ENCODE peak calls at places on chromosomes 7 and 10, in four cellular contexts. H is body of pancreas, X is AG04450, L is fibroblast of pulmonary artery. P is an unnamed sample.

GRCh38 chr7:105639677-105640493 is 58.6 kb upstream of the EFCAB10 start:
- DNase-seq in H (no peak), X (no peak), L (no peak), P (no peak)

GRCh38 chr7:26155531-26156375 is 3.8 kb downstream of the NFE2L3 start:
- DNase-seq in H (no peak), X (no peak), L (peak; percentile 46), P (peak; percentile 54)

GRCh38 chr7:47988496-47989386 is 9.3 kb upstream of the HUS1 start:
- DNase-seq in H (no peak), X (no peak), L (peak; percentile 22), P (no peak)

GRCh38 chr7:111094387-111094786 is 3.5 kb downstream of the LRRN3 start:
- DNase-seq in H (no peak), X (no peak), L (no peak), P (no peak)

GRCh38 chr7:2956526-2957368 is 86.9 kb downstream of the CARD11 start:
- DNase-seq in H (no peak), X (peak; percentile 39), L (peak; percentile 72), P (peak; percentile 66)

GRCh38 chr7:137791947-137792346 is 54.8 kb downstream of the DGKI start:
- DNase-seq in H (no peak), X (no peak), L (no peak), P (no peak)

GRCh38 chr10:6130851-6131470 is 42.1 kb downstream of the RBM17 start:
- DNase-seq in H (no peak), X (no peak), L (no peak), P (peak; percentile 54)

GRCh38 chr7:7698930-7699329 is 19.5 kb downstream of the RPA3 start:
- DNase-seq in H (no peak), X (no peak), L (no peak), P (no peak)

GRCh38 chr10:74244807-74245206 is 93.8 kb downstream of the ADK start:
- DNase-seq in H (no peak), X (no peak), L (no peak), P (no peak)

GRCh38 chr10:117541405-117541908 is 1.1 kb upstream of the EMX2 start:
- DNase-seq in H (no peak), X (no peak), L (peak; percentile 70), P (peak; percentile 82)

GRCh38 chr10:84296071-84296981 is 32.1 kb upstream of the CCSER2 start:
- DNase-seq in H (no peak), X (peak; percentile 77), L (peak; percentile 79), P (peak; percentile 11)

GRCh38 chr7:107594961-107595737 is 15.1 kb downstream of the BCAP29 start:
- DNase-seq in H (no peak), X (peak; percentile 59), L (peak; percentile 98), P (peak; percentile 96)

GRCh38 chr10:52437205-52437646 is 123.1 kb downstream of the DKK1 start:
- DNase-seq in H (no peak), X (no peak), L (no peak), P (no peak)

GRCh38 chr10:132443605-132443997 is 46.6 kb downstream of the PWWP2B start:
- DNase-seq in H (peak; percentile 42), X (no peak), L (no peak), P (peak; percentile 40)

GRCh38 chr7:115208710-115209540 is 287.0 kb downstream of the MDFIC start:
- DNase-seq in H (no peak), X (no peak), L (no peak), P (no peak)

GRCh38 chr7:148884299-148885022 is 370 bp upstream of the EZH2 start:
- DNase-seq in H (peak; percentile 93), X (peak; percentile 69), L (peak; percentile 91), P (peak; percentile 84)

GRCh38 chr7:101754432-101755159 is 62.8 kb upstream of the CUX1 start:
- DNase-seq in H (peak; percentile 22), X (no peak), L (peak; percentile 70), P (peak; percentile 43)

GRCh38 chr7:131194070-131194865 is 133.4 kb upstream of the MKLN1 start:
- DNase-seq in H (no peak), X (no peak), L (peak; percentile 55), P (peak; percentile 43)

GRCh38 chr7:135509589-135509838 is 388 bp downstream of the CNOT4 start:
- DNase-seq in H (no peak), X (no peak), L (peak; percentile 61), P (peak; percentile 63)

GRCh38 chr10:88033380-88033779 is 170.0 kb downstream of the PTEN start:
- DNase-seq in H (no peak), X (no peak), L (no peak), P (no peak)

GRCh38 chr10:80459047-80459865 is 5.1 kb downstream of the TSPAN14 start:
- DNase-seq in H (peak; percentile 49), X (no peak), L (peak; percentile 46), P (peak; percentile 89)

GRCh38 chr10:646118-646524 is 43.3 kb downstream of the DIP2C start:
- DNase-seq in H (peak; percentile 6), X (no peak), L (no peak), P (no peak)

GRCh38 chr10:124172241-124172661 is 78.9 kb upstream of the CHST15 start:
- DNase-seq in H (no peak), X (no peak), L (no peak), P (no peak)

GRCh38 chr7:128108641-128109423 is 77.6 kb upstream of the LRRC4 start:
- DNase-seq in H (no peak), X (no peak), L (no peak), P (no peak)

GRCh38 chr7:142616842-142617241 is 132.4 kb upstream of the PRSS1 start:
- DNase-seq in H (no peak), X (no peak), L (no peak), P (no peak)

GRCh38 chr7:81457858-81458522 is 311.9 kb downstream of the HGF start:
- DNase-seq in H (no peak), X (no peak), L (peak; percentile 66), P (peak; percentile 55)

GRCh38 chr10:110408203-110408871 is 89.4 kb upstream of the DUSP5 start:
- DNase-seq in H (no peak), X (no peak), L (peak; percentile 51), P (peak; percentile 66)

GRCh38 chr7:85396676-85397075 is 209.8 kb upstream of the SEMA3D start:
- DNase-seq in H (no peak), X (no peak), L (no peak), P (no peak)
- H3K4me3 ChIP-seq in H (no peak overlapping the region), X (no peak overlapping the region), L (no peak overlapping the region), P (no peak overlapping the region)

GRCh38 chr10:29947701-29948060 is 111.7 kb downstream of the JCAD start:
- DNase-seq in H (no peak), X (no peak), L (no peak), P (peak; percentile 18)
- TF ChIP-seq CTCF in H (peak; percentile 8), X (no peak), L (peak; percentile 4), P (peak; percentile 5)

GRCh38 chr7:73739387-73739767 is 775 bp upstream of the ABHD11 start:
- DNase-seq in H (peak; percentile 46), X (no peak), L (no peak), P (no peak)

GRCh38 chr7:73738612-73739386 is at the start of gene ABHD11:
- DNase-seq in H (peak; percentile 99), X (peak; percentile 92), L (peak; percentile 97), P (peak; percentile 91)

GRCh38 chr7:73738220-73738611 is 386 bp downstream of the ABHD11 start:
- DNase-seq in H (peak; percentile 73), X (no peak), L (peak; percentile 61), P (peak; percentile 35)

GRCh38 chr7:73736885-73737284 is 1.7 kb downstream of the ABHD11 start:
- DNase-seq in H (no peak), X (no peak), L (no peak), P (no peak)

GRCh38 chr7:73737491-73738219 is 947 bp downstream of the ABHD11 start:
- DNase-seq in H (no peak), X (no peak), L (no peak), P (no peak)
- H3K4me3 ChIP-seq in H (no peak overlapping the region), X (peak overlapping the region; percentile 89), L (peak overlapping the region; percentile 77), P (peak overlapping the region; percentile 77)

GRCh38 chr7:157466473-157467261 is 129.9 kb downstream of the DNAJB6 start:
- DNase-seq in H (no peak), X (no peak), L (no peak), P (no peak)
- TF ChIP-seq CTCF in H (no peak), X (no peak), L (no peak), P (no peak)

GRCh38 chr10:112744525-112744924 is 205.5 kb upstream of the TCF7L2 start:
- DNase-seq in H (no peak), X (no peak), L (no peak), P (no peak)
- H3K4me3 ChIP-seq in H (no peak overlapping the region), X (no peak overlapping the region), L (no peak overlapping the region), P (no peak overlapping the region)

GRCh38 chr7:29192811-29193210 is 1.8 kb upstream of the CHN2 start:
- DNase-seq in H (peak; percentile 59), X (no peak), L (no peak), P (no peak)

GRCh38 chr7:29190349-29191045 is 4.1 kb upstream of the CHN2 start:
- DNase-seq in H (peak; percentile 83), X (no peak), L (no peak), P (no peak)

GRCh38 chr7:29193316-29194205 is 1.0 kb upstream of the CHN2 start:
- DNase-seq in H (peak; percentile 59), X (no peak), L (no peak), P (no peak)

GRCh38 chr7:29192284-29192683 is 2.3 kb upstream of the CHN2 start:
- DNase-seq in H (no peak), X (no peak), L (no peak), P (no peak)

DNA sequence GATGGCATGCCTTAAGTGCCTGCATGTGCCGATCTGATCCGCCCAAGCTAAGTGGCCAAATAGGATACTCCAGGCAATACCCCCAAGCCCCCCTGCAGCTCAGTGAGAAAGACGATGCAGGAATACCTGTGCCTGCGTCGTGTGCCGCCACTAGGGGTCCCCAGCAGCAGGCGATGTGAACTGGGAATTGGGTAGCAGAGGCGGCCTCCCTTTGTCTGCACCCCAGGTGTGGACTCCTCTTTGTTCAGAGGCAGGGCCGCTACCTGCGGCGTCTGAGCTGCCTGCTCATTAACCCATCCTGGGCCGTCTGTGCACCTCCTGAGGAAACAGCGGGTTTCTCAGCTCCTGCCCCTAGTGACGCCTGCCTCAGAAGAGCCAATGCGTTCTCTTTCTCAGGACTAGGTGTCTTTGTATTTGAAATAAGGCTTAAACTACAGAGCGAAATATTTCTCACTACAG is 4.8 kb upstream of the CHN2 start:
- DNase-seq in H (peak; percentile 88), X (no peak), L (peak; percentile 49), P (peak; percentile 25)
- TF ChIP-seq CTCF in H (peak; percentile 85), X (peak; percentile 67), L (peak; percentile 92), P (peak; percentile 69)